ENCODE peak calls at places on chromosomes 12 and 14, in eight cellular contexts. I, Y, S, P, H, J, V and G are unnamed samples.

GRCh38 chr14:69553221-69553620 is 21.4 kb downstream of the CCDC177 start:
- DNase-seq in I (peak; percentile 64), Y (no peak), S (no peak), P (no peak), H (peak; percentile 62), J (peak; percentile 75), V (no peak), G (no peak)

GRCh38 chr12:97977870-97978269 is 515.3 kb downstream of the RMST start:
- DNase-seq in I (no peak), Y (no peak), S (no peak), P (no peak), H (no peak), J (no peak), V (no peak), G (no peak)

GRCh38 chr14:54815016-54815415 is 87.6 kb downstream of the GCH1 start:
- DNase-seq in I (peak; percentile 53), Y (peak; percentile 51), S (no peak), P (no peak), H (no peak), J (peak; percentile 20), V (no peak), G (no peak)

GRCh38 chr12:85016423-85016822 is 19.7 kb downstream of the TSPAN19 start:
- DNase-seq in I (peak; percentile 70), Y (no peak), S (no peak), P (no peak), H (no peak), J (peak; percentile 96), V (no peak), G (no peak)

GRCh38 chr14:98144964-98145363 is 1127.0 kb downstream of the BCL11B start:
- DNase-seq in I (peak; percentile 49), Y (no peak), S (no peak), P (no peak), H (no peak), J (no peak), V (no peak), G (no peak)

GRCh38 chr12:124347805-124348658 is 53.1 kb downstream of the RFLNA start:
- DNase-seq in I (no peak), Y (no peak), S (no peak), P (no peak), H (no peak), J (no peak), V (no peak), G (no peak)

GRCh38 chr12:120235369-120236123 is 30.0 kb downstream of the PXN start:
- DNase-seq in I (no peak), Y (no peak), S (no peak), P (no peak), H (no peak), J (no peak), V (peak; percentile 72), G (no peak)

GRCh38 chr12:53212931-53213330 is 5.9 kb upstream of the ITGB7 start:
- DNase-seq in I (no peak), Y (no peak), S (no peak), P (no peak), H (no peak), J (no peak), V (no peak), G (no peak)

GRCh38 chr14:34081126-34081575 is 130.3 kb upstream of the EGLN3 start:
- DNase-seq in I (peak; percentile 85), Y (no peak), S (no peak), P (no peak), H (no peak), J (no peak), V (no peak), G (no peak)

GRCh38 chr12:106039242-106039641 is 99.5 kb downstream of the NUAK1 start:
- DNase-seq in I (no peak), Y (no peak), S (no peak), P (no peak), H (no peak), J (no peak), V (no peak), G (no peak)

GRCh38 chr12:58176296-58176869 is 235.0 kb downstream of the ATP23 start:
- DNase-seq in I (peak; percentile 3), Y (peak; percentile 59), S (no peak), P (peak; percentile 59), H (no peak), J (peak; percentile 38), V (peak; percentile 83), G (no peak)
- TF ChIP-seq CTCF in I (peak; percentile 65), Y (peak; percentile 30), S (peak; percentile 44), P (peak; percentile 28), H (peak; percentile 40), J (peak; percentile 35), V (peak; percentile 84), G (peak; percentile 64)

DNA sequence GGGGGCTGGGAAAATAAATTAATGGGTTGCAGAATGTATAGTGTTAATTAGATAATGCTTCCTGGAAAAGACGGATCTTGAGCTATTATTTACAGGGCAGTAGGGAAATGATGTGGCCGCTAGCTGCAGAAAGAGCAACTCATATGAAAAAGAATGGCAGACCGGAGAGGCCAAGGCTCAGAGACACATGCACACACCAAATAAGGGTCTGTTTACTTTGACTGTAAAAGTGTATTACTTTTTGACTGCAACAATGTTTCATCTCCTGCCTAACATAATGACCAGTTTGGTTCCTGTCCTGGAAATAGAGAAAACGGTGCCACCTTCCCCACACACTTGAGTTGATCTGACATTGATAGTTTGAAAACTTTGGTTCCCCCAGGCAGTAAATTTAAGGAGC is 290.9 kb downstream of the CACNA1C start:
- DNase-seq in I (no peak), Y (no peak), S (no peak), P (no peak), H (no peak), J (no peak), V (no peak), G (no peak)
- H3K4me1 ChIP-seq in I (peaks cover 14% of the 10 kb centered on the region), Y (no peaks in the 10 kb centered on the region), S (peaks cover 22% of the 10 kb centered on the region), P (peaks cover 32% of the 10 kb centered on the region), H (peaks cover 58% of the 10 kb centered on the region), J (peaks cover 37% of the 10 kb centered on the region), V (peaks cover 15% of the 10 kb centered on the region), G (peaks cover 72% of the 10 kb centered on the region)

DNA sequence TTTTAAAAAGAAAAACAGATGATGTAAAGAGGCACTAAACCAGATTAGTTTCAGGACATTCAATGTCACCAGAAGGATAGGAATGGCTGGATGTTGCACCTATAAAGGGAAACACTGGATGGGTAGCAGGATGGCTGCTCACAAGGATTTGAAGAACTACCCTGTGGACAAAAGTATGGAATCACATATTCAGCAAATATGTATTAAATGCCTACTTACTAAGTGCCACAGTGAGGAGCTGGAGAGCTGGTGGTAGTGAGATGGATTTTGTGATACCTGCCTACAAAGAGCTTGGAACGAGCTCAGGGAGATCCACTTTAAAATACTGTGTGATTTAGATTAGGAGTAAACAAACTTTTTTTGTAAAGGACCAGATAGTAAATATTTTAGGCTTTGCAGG is 316.2 kb downstream of the PAWR start:
- DNase-seq in I (no peak), Y (no peak), S (no peak), P (no peak), H (no peak), J (no peak), V (no peak), G (no peak)
- TF ChIP-seq CTCF in I (no peak), Y (no peak), S (no peak), P (no peak), H (no peak), J (peak; percentile 21), V (no peak), G (no peak)

GRCh38 chr12:9127936-9128663 is 12.4 kb upstream of the A2M start:
- DNase-seq in I (no peak), Y (no peak), S (peak; percentile 53), P (peak; percentile 45), H (no peak), J (no peak), V (no peak), G (no peak)
- H3K4me1 ChIP-seq in I (no peaks in the 10 kb centered on the region), Y (peaks cover 13% of the 10 kb centered on the region), S (peaks cover 11% of the 10 kb centered on the region), P (peaks cover 6% of the 10 kb centered on the region), H (peaks cover 10% of the 10 kb centered on the region), J (peaks cover 7% of the 10 kb centered on the region), V (no peaks in the 10 kb centered on the region), G (no peaks in the 10 kb centered on the region)

DNA sequence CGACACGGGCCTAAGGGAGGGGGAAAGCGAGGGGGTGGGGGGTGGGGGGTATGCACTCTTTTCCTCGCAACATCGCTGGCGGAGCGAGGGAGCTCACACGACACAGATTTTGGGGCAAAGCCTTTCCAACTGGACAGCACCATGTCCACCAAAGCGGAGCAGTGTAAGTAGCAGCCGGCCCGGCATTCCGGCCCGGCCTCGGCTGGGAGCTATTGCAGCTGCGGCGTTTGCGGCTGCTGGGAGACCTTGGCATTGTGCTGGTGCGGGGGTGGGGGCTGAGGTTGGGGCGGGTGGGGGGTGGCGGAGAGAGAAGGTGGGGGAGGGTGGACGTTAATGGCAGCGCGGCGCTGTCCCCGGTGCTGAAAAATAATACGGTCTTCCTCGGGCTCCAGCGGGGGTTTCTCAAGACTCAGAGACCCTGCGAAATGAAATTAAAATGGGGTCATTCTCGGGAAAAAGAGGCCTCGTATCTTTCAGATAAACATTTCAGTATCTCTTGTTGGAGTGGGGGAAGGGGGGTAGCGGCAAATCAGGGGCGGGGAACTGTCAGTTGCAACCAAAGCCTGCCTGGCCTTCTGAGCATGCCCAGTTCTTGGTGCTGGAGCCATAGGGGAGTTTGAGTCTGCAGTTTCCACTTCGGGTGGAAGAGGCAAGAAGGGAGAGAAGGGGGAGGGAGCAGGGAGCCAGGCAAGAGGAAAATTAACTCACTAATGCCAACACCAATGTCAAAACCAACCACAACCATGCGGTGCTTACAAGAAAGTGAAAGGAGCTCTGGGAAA is at the start of gene UNC79:
- DNase-seq in I (peak; percentile 6), Y (peak; percentile 78), S (no peak), P (no peak), H (no peak), J (no peak), V (peak; percentile 61), G (no peak)
- TF ChIP-seq CTCF in I (no peak), Y (no peak), S (no peak), P (no peak), H (no peak), J (no peak), V (no peak), G (no peak)